ENCODE peak calls at places on chromosomes 12 and 14, in six cellular contexts. N, Q, V, O, A and Z are unnamed samples.

GRCh38 chr14:100406505-100407131 is 83.5 kb downstream of the SLC25A47 start:
- DNase-seq in N (no peak), Q (no peak), V (peak), O (peak), A (no peak), Z (no peak)

GRCh38 chr14:75752086-75752485 is 91.0 kb downstream of the TTLL5 start:
- DNase-seq in N (no peak), Q (no peak), V (no peak), O (no peak), A (no peak), Z (no peak)

GRCh38 chr12:114168061-114168460 is 201.9 kb upstream of the RBM19 start:
- DNase-seq in N (no peak), Q (no peak), V (no peak), O (no peak), A (no peak), Z (no peak)

GRCh38 chr14:103301512-103302197 is 32.4 kb upstream of the EIF5 start:
- DNase-seq in N (no peak), Q (no peak), V (peak), O (no peak), A (no peak), Z (no peak)

GRCh38 chr14:100586520-100587247 is 533 bp downstream of the BEGAIN start:
- DNase-seq in N (no peak), Q (no peak), V (peak), O (no peak), A (no peak), Z (no peak)

GRCh38 chr12:90628213-90628612 is 326.8 kb downstream of the CCER1 start:
- DNase-seq in N (no peak), Q (no peak), V (no peak), O (no peak), A (no peak), Z (no peak)

GRCh38 chr14:72737560-72737943 is 156.3 kb downstream of the DPF3 start:
- DNase-seq in N (no peak), Q (no peak), V (no peak), O (no peak), A (no peak), Z (no peak)

GRCh38 chr12:57235012-57235727 is 5.7 kb downstream of the SHMT2 start:
- DNase-seq in N (no peak), Q (no peak), V (peak), O (peak), A (no peak), Z (no peak)

GRCh38 chr14:106838991-106839769 is 1312.8 kb downstream of the TMEM121 start:
- DNase-seq in N (no peak), Q (no peak), V (no peak), O (no peak), A (no peak), Z (no peak)

GRCh38 chr12:53454710-53455109 is 2.8 kb downstream of the PCBP2 start:
- DNase-seq in N (no peak), Q (no peak), V (no peak), O (no peak), A (no peak), Z (no peak)

GRCh38 chr12:53450936-53451335 is 966 bp upstream of the PCBP2 start:
- DNase-seq in N (no peak), Q (no peak), V (no peak), O (no peak), A (no peak), Z (no peak)

GRCh38 chr12:53451661-53452158 is at the start of gene PCBP2:
- DNase-seq in N (peak), Q (peak), V (peak), O (peak), A (peak), Z (peak)

GRCh38 chr12:53453953-53454640 is 2.2 kb downstream of the PCBP2 start:
- DNase-seq in N (no peak), Q (no peak), V (no peak), O (no peak), A (no peak), Z (no peak)

GRCh38 chr12:53452159-53453077 is 516 bp downstream of the PCBP2 start:
- DNase-seq in N (no peak), Q (peak), V (peak), O (peak), A (peak), Z (peak)
- TF ChIP-seq POLR2A in N (peak), Q (peak), V (peak), O (no peak), A (peak), Z (peak)

GRCh38 chr12:20211537-20211936 is 156.8 kb upstream of the PDE3A start:
- DNase-seq in N (no peak), Q (no peak), V (no peak), O (no peak), A (no peak), Z (no peak)

GRCh38 chr12:20212036-20212435 is 156.3 kb upstream of the PDE3A start:
- DNase-seq in N (no peak), Q (no peak), V (no peak), O (no peak), A (no peak), Z (no peak)

GRCh38 chr12:20212658-20213387 is 155.5 kb upstream of the PDE3A start:
- DNase-seq in N (no peak), Q (no peak), V (no peak), O (no peak), A (peak), Z (no peak)

GRCh38 chr12:20214286-20214685 is 154.1 kb upstream of the PDE3A start:
- DNase-seq in N (no peak), Q (no peak), V (no peak), O (no peak), A (no peak), Z (no peak)

DNA sequence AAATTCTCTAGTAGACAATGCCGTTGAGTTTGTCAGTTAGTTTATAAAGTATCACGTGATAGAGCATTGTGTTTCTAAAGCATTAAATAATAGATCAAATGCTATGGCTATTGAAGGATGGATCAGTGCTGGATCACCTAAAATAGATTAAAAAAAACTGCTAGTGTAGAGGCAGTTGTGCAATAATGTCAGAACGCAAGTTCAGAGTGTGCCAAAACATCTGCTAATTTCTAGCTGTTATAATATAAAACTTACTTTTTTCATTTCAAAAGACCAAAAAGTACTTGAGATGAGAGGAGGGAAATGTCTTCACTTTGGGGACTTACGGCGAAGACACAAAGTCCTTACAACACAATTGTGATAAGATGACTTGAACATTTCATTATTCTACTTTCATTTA is 154.5 kb upstream of the PDE3A start:
- DNase-seq in N (no peak), Q (no peak), V (no peak), O (no peak), A (no peak), Z (no peak)
- TF ChIP-seq TAF1 in N (no peak), Q (no peak), V (no peak), O (no peak), A (no peak), Z (no peak)

GRCh38 chr12:119910586-119910985 is 33.5 kb upstream of the CIT start:
- DNase-seq in N (no peak), Q (no peak), V (peak), O (no peak), A (no peak), Z (no peak)

GRCh38 chr12:119916111-119916510 is 39.0 kb upstream of the CIT start:
- DNase-seq in N (no peak), Q (no peak), V (no peak), O (no peak), A (no peak), Z (no peak)

GRCh38 chr12:119914666-119915065 is 37.5 kb upstream of the CIT start:
- DNase-seq in N (no peak), Q (no peak), V (no peak), O (no peak), A (no peak), Z (no peak)

GRCh38 chr12:119911147-119911546 is 34.0 kb upstream of the CIT start:
- DNase-seq in N (no peak), Q (no peak), V (no peak), O (no peak), A (no peak), Z (no peak)

GRCh38 chr12:119913931-119914330 is 36.8 kb upstream of the CIT start:
- DNase-seq in N (no peak), Q (no peak), V (no peak), O (no peak), A (no peak), Z (no peak)
- TF ChIP-seq POLR2AphosphoS5 in N (no peak), Q (no peak), V (no peak), O (no peak), A (no peak), Z (no peak)

GRCh38 chr12:122844366-122844971 is 9.2 kb downstream of the HIP1R start:
- DNase-seq in N (no peak), Q (no peak), V (no peak), O (no peak), A (no peak), Z (no peak)
- TF ChIP-seq POLR2A in N (no peak), Q (no peak), V (no peak), O (no peak), A (no peak), Z (no peak)